ENCODE peak calls at places on chromosomes 11 and 22, in ten cellular contexts. J is Peyer's patch, S is osteocyte, Z is left ventricle myocardium inferior, U is AG09309, A is GM23338, R is esophagus muscularis mucosa, X is esophagus squamous epithelium, L is body of pancreas, O is HCT116. F is an unnamed sample.

GRCh38 chr11:39678996-39679395 is 1780.5 kb downstream of the LRRC4C start:
- DNase-seq in J (no peak), S (no peak), Z (no peak), U (no peak), A (no peak), R (no peak), X (no peak), L (no peak), O (no peak), F (no peak)

GRCh38 chr11:61494341-61495038 is 14.1 kb upstream of the LRRC10B start:
- DNase-seq in J (no peak), S (no peak), Z (peak; percentile 56), U (no peak), A (no peak), R (no peak), X (no peak), L (no peak), O (no peak), F (peak; percentile 52)

GRCh38 chr11:23205156-23205871 is 345.0 kb upstream of the CCDC179 start:
- DNase-seq in J (no peak), S (no peak), Z (no peak), U (no peak), A (no peak), R (no peak), X (no peak), L (no peak), O (no peak), F (no peak)

GRCh38 chr11:78651136-78651775 is 76.6 kb upstream of the NARS2 start:
- DNase-seq in J (no peak), S (peak; percentile 51), Z (no peak), U (no peak), A (peak; percentile 17), R (peak; percentile 88), X (no peak), L (no peak), O (no peak), F (no peak)

GRCh38 chr11:10925149-10925926 is 67.5 kb upstream of the ZBED5 start:
- DNase-seq in J (no peak), S (no peak), Z (no peak), U (no peak), A (peak; percentile 41), R (no peak), X (no peak), L (no peak), O (no peak), F (no peak)

GRCh38 chr11:124642628-124643027 is 20.0 kb downstream of the TBRG1 start:
- DNase-seq in J (no peak), S (no peak), Z (no peak), U (no peak), A (no peak), R (no peak), X (no peak), L (no peak), O (no peak), F (no peak)

GRCh38 chr11:106077609-106078517 is at the start of gene AASDHPPT:
- DNase-seq in J (no peak), S (no peak), Z (no peak), U (no peak), A (peak; percentile 36), R (no peak), X (no peak), L (peak; percentile 58), O (peak; percentile 12), F (peak; percentile 49)

GRCh38 chr22:46041642-46042041 is 64.7 kb upstream of the WNT7B start:
- DNase-seq in J (peak; percentile 35), S (no peak), Z (no peak), U (no peak), A (no peak), R (no peak), X (no peak), L (peak; percentile 51), O (no peak), F (peak; percentile 13)

GRCh38 chr11:71182791-71183556 is 69.4 kb downstream of the SHANK2 start:
- DNase-seq in J (peak; percentile 21), S (no peak), Z (no peak), U (no peak), A (no peak), R (no peak), X (no peak), L (no peak), O (no peak), F (no peak)

GRCh38 chr11:62461740-62462522 is 43.1 kb downstream of the SCGB1A1 start:
- DNase-seq in J (no peak), S (no peak), Z (no peak), U (peak; percentile 79), A (no peak), R (no peak), X (no peak), L (no peak), O (no peak), F (peak; percentile 31)

GRCh38 chr11:16093889-16094653 is 262.3 kb downstream of the SOX6 start:
- DNase-seq in J (no peak), S (no peak), Z (no peak), U (no peak), A (no peak), R (no peak), X (no peak), L (no peak), O (no peak), F (no peak)

GRCh38 chr11:121560251-121560650 is 107.5 kb upstream of the SORL1-AS1 start:
- DNase-seq in J (no peak), S (no peak), Z (no peak), U (no peak), A (no peak), R (no peak), X (no peak), L (no peak), O (no peak), F (no peak)

GRCh38 chr11:119875841-119876600 is 147.0 kb upstream of the NECTIN1 start:
- DNase-seq in J (no peak), S (no peak), Z (no peak), U (no peak), A (no peak), R (no peak), X (no peak), L (no peak), O (no peak), F (peak; percentile 17)

GRCh38 chr11:119880143-119880542 is 151.1 kb upstream of the NECTIN1 start:
- DNase-seq in J (no peak), S (no peak), Z (no peak), U (no peak), A (no peak), R (no peak), X (no peak), L (no peak), O (no peak), F (no peak)

GRCh38 chr11:119880873-119881272 is 151.9 kb upstream of the NECTIN1 start:
- DNase-seq in J (no peak), S (no peak), Z (no peak), U (no peak), A (no peak), R (no peak), X (no peak), L (no peak), O (no peak), F (no peak)

GRCh38 chr11:119876841-119877240 is 147.8 kb upstream of the NECTIN1 start:
- DNase-seq in J (no peak), S (no peak), Z (no peak), U (no peak), A (no peak), R (no peak), X (no peak), L (no peak), O (no peak), F (no peak)

GRCh38 chr11:119878990-119879389 is 150.0 kb upstream of the NECTIN1 start:
- DNase-seq in J (no peak), S (no peak), Z (no peak), U (no peak), A (no peak), R (no peak), X (no peak), L (peak; percentile 57), O (no peak), F (no peak)
- TF ChIP-seq CTCF in J (peak; percentile 12), S (no peak), Z (peak; percentile 47), U (no peak), A (no peak), R (no peak), X (no peak), L (no peak), O (no peak), F (no peak)

GRCh38 chr11:80371931-80372330 is 931.1 kb upstream of the TENM4 start:
- DNase-seq in J (no peak), S (no peak), Z (no peak), U (no peak), A (no peak), R (no peak), X (no peak), L (no peak), O (no peak), F (no peak)

GRCh38 chr11:80365315-80365714 is 924.5 kb upstream of the TENM4 start:
- DNase-seq in J (no peak), S (no peak), Z (no peak), U (no peak), A (no peak), R (no peak), X (no peak), L (no peak), O (no peak), F (no peak)

GRCh38 chr11:80362578-80362977 is 921.7 kb upstream of the TENM4 start:
- DNase-seq in J (no peak), S (no peak), Z (no peak), U (no peak), A (no peak), R (no peak), X (no peak), L (no peak), O (no peak), F (no peak)

DNA sequence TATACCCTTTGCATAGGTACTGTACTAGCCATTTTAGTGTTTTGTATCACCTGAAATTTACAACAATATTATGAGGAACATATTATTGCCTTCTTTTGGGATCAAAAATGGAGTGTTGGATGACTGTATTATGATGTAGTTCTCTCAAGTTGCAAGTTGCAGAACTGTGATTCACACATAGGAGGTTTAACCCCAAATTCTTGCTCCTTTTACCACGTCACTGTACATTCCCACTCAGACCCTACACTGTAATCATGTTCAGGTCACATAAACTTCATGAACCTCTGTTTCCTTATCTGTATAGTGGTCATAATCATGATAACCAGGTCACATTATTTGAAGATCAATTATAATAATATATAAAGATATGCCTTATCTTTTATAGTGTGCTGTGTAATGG is 925.1 kb upstream of the TENM4 start:
- DNase-seq in J (no peak), S (no peak), Z (no peak), U (no peak), A (no peak), R (no peak), X (no peak), L (no peak), O (no peak), F (no peak)
- TF ChIP-seq CTCF in J (no peak), S (no peak), Z (no peak), U (no peak), A (no peak), R (no peak), X (no peak), L (no peak), O (no peak), F (no peak)

GRCh38 chr11:15006139-15006759 is 34.1 kb upstream of the CALCA start:
- DNase-seq in J (no peak), S (no peak), Z (no peak), U (peak; percentile 3), A (peak; percentile 84), R (no peak), X (no peak), L (no peak), O (peak; percentile 47), F (no peak)
- TF ChIP-seq CTCF in J (peak; percentile 35), S (peak; percentile 47), Z (peak; percentile 18), U (peak; percentile 46), A (peak; percentile 78), R (no peak), X (no peak), L (peak; percentile 14), O (peak; percentile 56), F (peak; percentile 37)

GRCh38 chr11:57638811-57639320 is 10.8 kb downstream of the YPEL4 start:
- DNase-seq in J (no peak), S (no peak), Z (no peak), U (no peak), A (no peak), R (no peak), X (no peak), L (no peak), O (no peak), F (no peak)
- TF ChIP-seq CTCF in J (no peak), S (no peak), Z (no peak), U (no peak), A (peak; percentile 18), R (no peak), X (no peak), L (no peak), O (no peak), F (no peak)

F was measured in testis.